ENCODE peak calls at places on chromosomes 12 and 14, in six cellular contexts. One of them, this sample, is unnamed.

GRCh38 chr14:59816931-59817330 is 53.6 kb downstream of the RTN1 start:
- DNase-seq in activated CD8-positive, alpha-beta memory T cell treated with anti-CD3 and anti-CD28 coated beads for 1 hour: no peak
- DNase-seq in NT2/D1: no peak
- DNase-seq in AG08395: no peak
- DNase-seq in Calu3: no peak
- DNase-seq in mesothelial cell of epicardium: no peak
- DNase-seq in this sample: no peak

GRCh38 chr14:20751963-20752562 is 6.4 kb downstream of the EDDM3A start:
- DNase-seq in activated CD8-positive, alpha-beta memory T cell treated with anti-CD3 and anti-CD28 coated beads for 1 hour: no peak
- DNase-seq in NT2/D1: no peak
- DNase-seq in AG08395: no peak
- DNase-seq in Calu3: no peak
- DNase-seq in mesothelial cell of epicardium: no peak
- DNase-seq in this sample: no peak

GRCh38 chr14:23284654-23285529 is 1.0 kb downstream of the HOMEZ start:
- DNase-seq in activated CD8-positive, alpha-beta memory T cell treated with anti-CD3 and anti-CD28 coated beads for 1 hour: no peak
- DNase-seq in NT2/D1: no peak
- DNase-seq in AG08395: peak
- DNase-seq in Calu3: no peak
- DNase-seq in mesothelial cell of epicardium: no peak
- DNase-seq in this sample: no peak

GRCh38 chr12:51349026-51349425 is 2.5 kb upstream of the CELA1 start:
- DNase-seq in activated CD8-positive, alpha-beta memory T cell treated with anti-CD3 and anti-CD28 coated beads for 1 hour: no peak
- DNase-seq in NT2/D1: no peak
- DNase-seq in AG08395: no peak
- DNase-seq in Calu3: no peak
- DNase-seq in mesothelial cell of epicardium: no peak
- DNase-seq in this sample: no peak

GRCh38 chr12:127926004-127926403 is 341.0 kb upstream of the TMEM132C start:
- DNase-seq in activated CD8-positive, alpha-beta memory T cell treated with anti-CD3 and anti-CD28 coated beads for 1 hour: no peak
- DNase-seq in NT2/D1: peak
- DNase-seq in AG08395: peak
- DNase-seq in Calu3: no peak
- DNase-seq in mesothelial cell of epicardium: peak
- DNase-seq in this sample: peak

GRCh38 chr12:1873531-1874149 is 44.8 kb downstream of the CACNA2D4 start:
- DNase-seq in activated CD8-positive, alpha-beta memory T cell treated with anti-CD3 and anti-CD28 coated beads for 1 hour: no peak
- DNase-seq in NT2/D1: no peak
- DNase-seq in AG08395: no peak
- DNase-seq in Calu3: no peak
- DNase-seq in mesothelial cell of epicardium: peak
- DNase-seq in this sample: no peak

GRCh38 chr14:38039526-38039925 is 168.2 kb upstream of the SSTR1 start:
- DNase-seq in activated CD8-positive, alpha-beta memory T cell treated with anti-CD3 and anti-CD28 coated beads for 1 hour: no peak
- DNase-seq in NT2/D1: no peak
- DNase-seq in AG08395: peak
- DNase-seq in Calu3: no peak
- DNase-seq in mesothelial cell of epicardium: no peak
- DNase-seq in this sample: no peak

GRCh38 chr14:33938131-33938949 is 12.5 kb downstream of the EGLN3 start:
- DNase-seq in activated CD8-positive, alpha-beta memory T cell treated with anti-CD3 and anti-CD28 coated beads for 1 hour: no peak
- DNase-seq in NT2/D1: peak
- DNase-seq in AG08395: no peak
- DNase-seq in Calu3: peak
- DNase-seq in mesothelial cell of epicardium: peak
- DNase-seq in this sample: no peak

GRCh38 chr12:104736307-104736706 is 221.8 kb downstream of the SLC41A2 start:
- DNase-seq in activated CD8-positive, alpha-beta memory T cell treated with anti-CD3 and anti-CD28 coated beads for 1 hour: no peak
- DNase-seq in NT2/D1: no peak
- DNase-seq in AG08395: peak
- DNase-seq in Calu3: no peak
- DNase-seq in mesothelial cell of epicardium: no peak
- DNase-seq in this sample: no peak

GRCh38 chr12:123271182-123271491 is 519 bp downstream of the CDK2AP1 start:
- DNase-seq in activated CD8-positive, alpha-beta memory T cell treated with anti-CD3 and anti-CD28 coated beads for 1 hour: peak
- DNase-seq in NT2/D1: no peak
- DNase-seq in AG08395: peak
- DNase-seq in Calu3: peak
- DNase-seq in mesothelial cell of epicardium: peak
- DNase-seq in this sample: peak

GRCh38 chr14:50320279-50320678 is 8.2 kb downstream of the DMAC2L start:
- DNase-seq in activated CD8-positive, alpha-beta memory T cell treated with anti-CD3 and anti-CD28 coated beads for 1 hour: no peak
- DNase-seq in NT2/D1: no peak
- DNase-seq in AG08395: peak
- DNase-seq in Calu3: no peak
- DNase-seq in mesothelial cell of epicardium: no peak
- DNase-seq in this sample: no peak

GRCh38 chr12:94644141-94644575 is 6.2 kb downstream of the TMCC3 start:
- DNase-seq in activated CD8-positive, alpha-beta memory T cell treated with anti-CD3 and anti-CD28 coated beads for 1 hour: no peak
- DNase-seq in NT2/D1: no peak
- DNase-seq in AG08395: no peak
- DNase-seq in Calu3: no peak
- DNase-seq in mesothelial cell of epicardium: no peak
- DNase-seq in this sample: no peak

GRCh38 chr12:113698505-113698858 is 226.8 kb upstream of the LHX5 start:
- DNase-seq in activated CD8-positive, alpha-beta memory T cell treated with anti-CD3 and anti-CD28 coated beads for 1 hour: no peak
- DNase-seq in NT2/D1: no peak
- DNase-seq in AG08395: no peak
- DNase-seq in Calu3: no peak
- DNase-seq in mesothelial cell of epicardium: no peak
- DNase-seq in this sample: no peak

GRCh38 chr12:42468341-42468821 is 121.2 kb downstream of the PRICKLE1 start:
- DNase-seq in activated CD8-positive, alpha-beta memory T cell treated with anti-CD3 and anti-CD28 coated beads for 1 hour: no peak
- DNase-seq in NT2/D1: no peak
- DNase-seq in AG08395: no peak
- DNase-seq in Calu3: no peak
- DNase-seq in mesothelial cell of epicardium: no peak
- DNase-seq in this sample: no peak

GRCh38 chr12:121279507-121279915 is 17.0 kb downstream of the CAMKK2 start:
- DNase-seq in activated CD8-positive, alpha-beta memory T cell treated with anti-CD3 and anti-CD28 coated beads for 1 hour: no peak
- DNase-seq in NT2/D1: no peak
- DNase-seq in AG08395: peak
- DNase-seq in Calu3: no peak
- DNase-seq in mesothelial cell of epicardium: no peak
- DNase-seq in this sample: no peak

GRCh38 chr12:29518407-29518806 is 20.9 kb upstream of the OVCH1 start:
- DNase-seq in activated CD8-positive, alpha-beta memory T cell treated with anti-CD3 and anti-CD28 coated beads for 1 hour: no peak
- DNase-seq in NT2/D1: no peak
- DNase-seq in AG08395: no peak
- DNase-seq in Calu3: no peak
- DNase-seq in mesothelial cell of epicardium: no peak
- DNase-seq in this sample: no peak

GRCh38 chr14:55721353-55721752 is 141.3 kb downstream of the KTN1 start:
- DNase-seq in activated CD8-positive, alpha-beta memory T cell treated with anti-CD3 and anti-CD28 coated beads for 1 hour: no peak
- DNase-seq in NT2/D1: no peak
- DNase-seq in AG08395: peak
- DNase-seq in Calu3: peak
- DNase-seq in mesothelial cell of epicardium: no peak
- DNase-seq in this sample: no peak

GRCh38 chr12:7693793-7694192 is 1.8 kb downstream of the GDF3 start:
- DNase-seq in activated CD8-positive, alpha-beta memory T cell treated with anti-CD3 and anti-CD28 coated beads for 1 hour: no peak
- DNase-seq in NT2/D1: no peak
- DNase-seq in AG08395: no peak
- DNase-seq in Calu3: no peak
- DNase-seq in mesothelial cell of epicardium: no peak
- DNase-seq in this sample: no peak

This sample was measured in progenitor cell of endocrine pancreas.